ENCODE peak calls at places on chromosome 18, in four cellular contexts. C is pancreas, L is HT-29, P is left cardiac atrium. B is an unnamed sample.

GRCh38 chr18:13137041-13137938 is 81.3 kb upstream of the LDLRAD4 start:
- DNase-seq in L (no peak), C (peak; percentile 38), P (peak; percentile 58), B (peak; percentile 24)

GRCh38 chr18:21599585-21600525 is 649 bp downstream of the ESCO1 start:
- DNase-seq in L (peak; percentile 19), P (peak; percentile 65), C (peak; percentile 83), B (peak; percentile 38)

GRCh38 chr18:22551536-22552151 is 133.9 kb upstream of the CTAGE1 start:
- DNase-seq in P (no peak), L (peak; percentile 42), C (no peak), B (no peak)

GRCh38 chr18:76687271-76688006 is 134.9 kb upstream of the ZNF236 start:
- DNase-seq in L (no peak), C (no peak), P (no peak), B (no peak)

GRCh38 chr18:11121426-11121825 is 27.9 kb downstream of the PIEZO2 start:
- DNase-seq in P (no peak), L (peak; percentile 22), C (no peak), B (no peak)

GRCh38 chr18:65365245-65365955 is 385.4 kb upstream of the CDH7 start:
- DNase-seq in C (no peak), L (no peak), P (no peak), B (no peak)

GRCh38 chr18:2590303-2590702 is 18.9 kb downstream of the NDC80 start:
- DNase-seq in P (no peak), L (no peak), C (no peak), B (no peak)

GRCh38 chr18:37160038-37160745 is 331.3 kb downstream of the KIAA1328 start:
- DNase-seq in L (no peak), C (no peak), P (no peak), B (no peak)

GRCh38 chr18:31204169-31204568 is 41.5 kb upstream of the DSC1 start:
- DNase-seq in P (no peak), L (no peak), C (no peak), B (no peak)

GRCh38 chr18:65124633-65125032 is 626.2 kb upstream of the CDH7 start:
- DNase-seq in C (no peak), L (peak; percentile 2), P (no peak), B (no peak)

GRCh38 chr18:53489266-53489665 is 735.2 kb downstream of the MBD2 start:
- DNase-seq in P (no peak), L (no peak), C (no peak), B (no peak)

B was measured in BE2C.